ENCODE peak calls at places on chromosomes 13 and 19, in five cellular contexts. One of them, this sample, is unnamed. For H3K36me3 and H3K4me1, the result is how much of the 10 kb centered on the place peaks cover.

GRCh38 chr13:45219938-45220375 is 19.1 kb upstream of the KCTD4 start:
- DNase-seq in stomach: no peak
- DNase-seq in suprapubic skin: no peak
- DNase-seq in transverse colon: no peak
- DNase-seq in esophagus squamous epithelium: no peak
- DNase-seq in this sample: no peak

GRCh38 chr13:74464656-74465055 is 330.5 kb upstream of the KLF12 start:
- DNase-seq in stomach: no peak
- DNase-seq in suprapubic skin: no peak
- DNase-seq in transverse colon: no peak
- DNase-seq in esophagus squamous epithelium: no peak
- DNase-seq in this sample: peak

GRCh38 chr13:80361883-80362327 is 21.0 kb upstream of the SPRY2 start:
- DNase-seq in stomach: no peak
- DNase-seq in suprapubic skin: no peak
- DNase-seq in transverse colon: no peak
- DNase-seq in esophagus squamous epithelium: no peak
- DNase-seq in this sample: no peak

GRCh38 chr19:15318241-15318691 is 14.1 kb downstream of the BRD4 start:
- DNase-seq in stomach: no peak
- DNase-seq in suprapubic skin: no peak
- DNase-seq in transverse colon: no peak
- DNase-seq in esophagus squamous epithelium: no peak
- DNase-seq in this sample: no peak

GRCh38 chr13:98443800-98444325 is 133.0 kb downstream of the STK24 start:
- DNase-seq in stomach: no peak
- DNase-seq in suprapubic skin: no peak
- DNase-seq in transverse colon: no peak
- DNase-seq in esophagus squamous epithelium: no peak
- DNase-seq in this sample: no peak

GRCh38 chr19:44722131-44723121 is 23.5 kb downstream of the CEACAM16 start:
- DNase-seq in stomach: no peak
- DNase-seq in suprapubic skin: no peak
- DNase-seq in transverse colon: no peak
- DNase-seq in esophagus squamous epithelium: no peak
- DNase-seq in this sample: no peak

GRCh38 chr19:34555447-34555846 is 73.9 kb downstream of the WTIP start:
- DNase-seq in stomach: no peak
- DNase-seq in suprapubic skin: no peak
- DNase-seq in transverse colon: no peak
- DNase-seq in esophagus squamous epithelium: no peak
- DNase-seq in this sample: no peak

GRCh38 chr19:38975861-38976271 is 324 bp upstream of the FBXO17 start:
- DNase-seq in stomach: no peak
- DNase-seq in suprapubic skin: no peak
- DNase-seq in transverse colon: no peak
- DNase-seq in esophagus squamous epithelium: no peak
- DNase-seq in this sample: peak

GRCh38 chr19:30001794-30002193 is 59.8 kb downstream of the URI1 start:
- DNase-seq in stomach: no peak
- DNase-seq in suprapubic skin: no peak
- DNase-seq in transverse colon: no peak
- DNase-seq in esophagus squamous epithelium: no peak
- DNase-seq in this sample: no peak

GRCh38 chr19:6753178-6754031 is 13.8 kb downstream of the SH2D3A start:
- DNase-seq in stomach: peak
- DNase-seq in suprapubic skin: peak
- DNase-seq in transverse colon: peak
- DNase-seq in esophagus squamous epithelium: peak
- DNase-seq in this sample: peak

GRCh38 chr19:45908956-45909355 is 5.6 kb downstream of the NANOS2 start:
- DNase-seq in stomach: no peak
- DNase-seq in suprapubic skin: no peak
- DNase-seq in transverse colon: no peak
- DNase-seq in esophagus squamous epithelium: no peak
- DNase-seq in this sample: no peak

GRCh38 chr13:114173261-114173660 is 5.8 kb upstream of the CFAP97D2 start:
- DNase-seq in stomach: no peak
- DNase-seq in suprapubic skin: no peak
- DNase-seq in transverse colon: no peak
- DNase-seq in esophagus squamous epithelium: no peak
- DNase-seq in this sample: no peak

GRCh38 chr19:4732680-4733114 is 9.1 kb upstream of the DPP9 start:
- DNase-seq in stomach: peak
- DNase-seq in suprapubic skin: no peak
- DNase-seq in transverse colon: peak
- DNase-seq in esophagus squamous epithelium: no peak
- DNase-seq in this sample: peak

DNA sequence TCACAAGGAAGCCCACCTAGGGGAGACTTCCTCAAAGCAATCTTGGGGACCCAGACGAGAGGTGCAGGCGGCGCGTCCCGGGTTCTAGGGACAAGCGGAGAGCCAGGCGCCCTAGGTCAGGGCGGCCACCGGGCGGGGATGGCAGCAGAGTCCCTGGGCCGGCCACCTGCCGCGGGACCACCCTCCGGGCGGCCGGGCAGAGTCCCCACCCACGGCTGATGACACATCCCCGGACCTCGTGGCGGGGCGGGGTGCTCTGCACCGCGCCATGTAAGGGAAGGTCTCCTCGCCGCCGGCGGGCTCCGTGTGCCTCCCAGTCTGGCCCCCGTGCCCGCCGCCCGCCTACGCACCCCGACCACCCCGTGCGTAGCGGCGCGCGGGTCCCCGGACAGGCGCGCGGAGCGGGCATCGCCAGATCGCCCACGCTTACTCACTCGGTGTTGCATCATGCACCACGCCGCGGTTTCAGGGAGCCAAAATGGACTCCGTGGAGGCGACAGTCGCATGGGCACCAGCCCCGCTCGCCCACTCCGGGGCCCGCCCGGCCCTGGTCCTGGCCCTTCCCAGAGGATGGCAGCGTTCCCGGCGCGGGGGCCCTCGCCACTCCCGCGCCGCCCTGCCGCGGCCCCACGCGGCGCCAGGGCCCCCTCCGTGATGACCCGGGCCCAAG is 643 bp downstream of the SLC7A1 start:
- DNase-seq in stomach: peak
- DNase-seq in suprapubic skin: peak
- DNase-seq in transverse colon: peak
- DNase-seq in esophagus squamous epithelium: no peak
- DNase-seq in this sample: peak
- TF ChIP-seq POLR2A in stomach: no peak
- TF ChIP-seq POLR2A in suprapubic skin: no peak
- TF ChIP-seq POLR2A in transverse colon: no peak
- TF ChIP-seq POLR2A in esophagus squamous epithelium: no peak
- TF ChIP-seq POLR2A in this sample: no peak

GRCh38 chr13:31151837-31152236 is 9.9 kb downstream of the HSPH1 start:
- DNase-seq in stomach: no peak
- DNase-seq in suprapubic skin: no peak
- DNase-seq in transverse colon: no peak
- DNase-seq in esophagus squamous epithelium: no peak
- DNase-seq in this sample: no peak
- H3K36me3 ChIP-seq in stomach: half or more
- H3K36me3 ChIP-seq in suprapubic skin: half or more
- H3K36me3 ChIP-seq in transverse colon: under half
- H3K36me3 ChIP-seq in esophagus squamous epithelium: under half
- H3K36me3 ChIP-seq in this sample: under half

GRCh38 chr13:20713751-20714150 is 10.3 kb downstream of the IL17D start:
- DNase-seq in stomach: no peak
- DNase-seq in suprapubic skin: no peak
- DNase-seq in transverse colon: no peak
- DNase-seq in esophagus squamous epithelium: no peak
- DNase-seq in this sample: no peak
- H3K4me1 ChIP-seq in stomach: under half
- H3K4me1 ChIP-seq in suprapubic skin: under half
- H3K4me1 ChIP-seq in transverse colon: under half
- H3K4me1 ChIP-seq in esophagus squamous epithelium: under half
- H3K4me1 ChIP-seq in this sample: under half

DNA sequence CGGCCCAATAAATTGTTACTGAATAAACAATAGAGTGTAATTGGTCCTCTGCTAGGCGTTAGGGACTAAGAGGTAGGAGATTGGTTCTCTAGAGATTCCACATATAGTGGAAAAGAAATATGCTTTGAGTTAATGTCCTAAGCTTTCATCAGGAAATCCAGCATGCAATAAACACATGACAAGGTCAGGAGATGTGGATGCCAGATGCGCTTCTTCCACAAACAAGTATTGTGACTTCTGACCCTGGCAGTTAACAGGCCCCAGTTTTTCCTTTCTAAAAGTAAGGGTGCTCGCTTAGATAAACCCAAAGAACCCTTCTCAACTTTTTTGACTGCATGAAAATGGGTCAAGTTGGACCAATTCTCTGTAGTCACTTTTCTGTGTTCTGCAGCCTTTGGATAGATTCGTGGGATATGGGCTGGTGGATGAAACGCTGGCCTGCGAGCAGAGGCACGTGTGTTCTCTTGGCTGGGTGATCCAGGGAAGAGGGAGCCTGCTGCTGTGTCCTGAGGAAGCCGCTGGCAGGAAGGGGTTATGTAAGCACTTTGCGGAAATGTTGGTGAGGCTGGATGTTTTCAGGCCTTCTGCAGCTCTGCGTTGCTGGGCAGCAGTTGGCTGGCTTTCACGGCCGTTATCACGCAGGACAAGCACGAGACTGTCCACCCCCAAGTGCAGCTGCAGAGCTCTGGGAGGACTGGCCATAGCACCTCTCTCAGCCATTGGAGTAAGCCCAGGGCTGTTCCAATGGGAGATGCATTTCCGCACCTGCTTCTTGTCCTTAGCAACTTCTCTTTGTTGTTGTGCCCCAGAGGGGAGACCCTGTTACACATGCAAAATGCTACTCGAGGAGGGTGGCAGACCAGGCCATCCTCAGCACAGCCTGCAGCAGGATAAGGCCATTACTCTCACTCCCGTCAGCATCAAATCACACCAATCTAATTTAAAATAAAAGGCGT is 146.8 kb upstream of the SOX21 start:
- DNase-seq in stomach: peak
- DNase-seq in suprapubic skin: peak
- DNase-seq in transverse colon: peak
- DNase-seq in esophagus squamous epithelium: no peak
- DNase-seq in this sample: peak
- TF ChIP-seq POLR2A in stomach: no peak
- TF ChIP-seq POLR2A in suprapubic skin: no peak
- TF ChIP-seq POLR2A in transverse colon: no peak
- TF ChIP-seq POLR2A in esophagus squamous epithelium: no peak
- TF ChIP-seq POLR2A in this sample: no peak

DNA sequence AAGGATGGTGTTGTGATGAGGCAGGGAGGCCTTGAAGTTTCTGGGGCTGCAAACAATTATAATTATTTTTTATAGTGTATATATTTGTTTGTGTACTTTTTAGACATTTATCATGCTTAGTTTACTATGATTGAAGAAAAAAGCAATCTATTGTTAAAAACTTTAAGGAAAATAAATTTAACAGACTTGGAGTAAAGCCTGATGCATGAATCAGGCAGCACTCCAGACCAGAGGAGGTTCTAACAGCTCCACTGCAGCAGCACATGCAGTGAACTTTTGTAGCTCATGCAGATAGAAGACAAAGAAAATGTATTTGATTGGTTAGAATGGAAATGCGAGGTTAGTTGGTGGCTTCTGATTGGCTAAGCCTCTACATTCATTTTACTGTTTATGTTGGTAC is 36.8 kb upstream of the PABPC3 start:
- DNase-seq in stomach: no peak
- DNase-seq in suprapubic skin: no peak
- DNase-seq in transverse colon: no peak
- DNase-seq in esophagus squamous epithelium: no peak
- DNase-seq in this sample: no peak
- H3K36me3 ChIP-seq in stomach: under half
- H3K36me3 ChIP-seq in suprapubic skin: under half
- H3K36me3 ChIP-seq in transverse colon: under half
- H3K36me3 ChIP-seq in esophagus squamous epithelium: under half
- H3K36me3 ChIP-seq in this sample: under half

DNA sequence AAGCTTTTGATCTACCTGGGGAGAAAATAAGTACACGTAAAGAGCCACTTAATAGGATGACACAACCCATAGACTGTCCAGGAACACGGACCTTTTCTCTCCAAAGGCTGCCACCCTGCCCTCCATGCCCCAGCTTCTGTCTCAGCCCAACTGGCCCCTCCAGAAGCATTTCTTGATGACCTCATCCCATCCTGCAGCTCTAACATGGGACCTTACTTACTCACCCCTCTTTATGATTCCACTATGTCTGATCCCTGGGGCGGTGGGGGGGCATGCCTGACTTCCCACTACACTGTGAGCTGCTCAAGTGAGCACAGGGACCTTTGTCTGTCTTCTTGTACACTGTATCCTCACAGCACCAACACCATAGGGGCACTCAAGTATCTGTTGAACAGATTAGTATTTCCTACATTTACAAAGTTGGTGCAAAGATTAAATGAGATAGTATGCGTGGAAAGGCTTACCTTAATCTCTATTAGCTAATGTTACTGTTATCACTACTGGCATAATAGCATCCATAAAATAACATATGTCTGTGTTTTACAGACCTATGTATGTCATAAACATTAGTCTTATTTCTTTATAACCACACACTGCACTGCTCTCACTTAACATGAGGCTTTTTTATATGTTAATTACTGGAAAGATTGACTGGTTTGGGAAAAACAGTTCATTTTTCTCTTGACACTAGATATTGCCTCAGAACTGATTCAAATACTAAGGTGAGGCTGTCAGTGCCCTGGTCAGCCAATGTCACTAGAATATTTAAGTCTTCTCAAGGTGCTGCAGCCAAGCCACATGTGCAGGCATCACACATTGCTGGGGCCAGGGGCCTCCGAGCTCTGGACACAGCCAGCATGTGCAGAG is 100.9 kb downstream of the FOXO1 start:
- DNase-seq in stomach: no peak
- DNase-seq in suprapubic skin: no peak
- DNase-seq in transverse colon: no peak
- DNase-seq in esophagus squamous epithelium: no peak
- DNase-seq in this sample: no peak
- H3K4me1 ChIP-seq in stomach: under half
- H3K4me1 ChIP-seq in suprapubic skin: half or more
- H3K4me1 ChIP-seq in transverse colon: under half
- H3K4me1 ChIP-seq in esophagus squamous epithelium: under half
- H3K4me1 ChIP-seq in this sample: under half

DNA sequence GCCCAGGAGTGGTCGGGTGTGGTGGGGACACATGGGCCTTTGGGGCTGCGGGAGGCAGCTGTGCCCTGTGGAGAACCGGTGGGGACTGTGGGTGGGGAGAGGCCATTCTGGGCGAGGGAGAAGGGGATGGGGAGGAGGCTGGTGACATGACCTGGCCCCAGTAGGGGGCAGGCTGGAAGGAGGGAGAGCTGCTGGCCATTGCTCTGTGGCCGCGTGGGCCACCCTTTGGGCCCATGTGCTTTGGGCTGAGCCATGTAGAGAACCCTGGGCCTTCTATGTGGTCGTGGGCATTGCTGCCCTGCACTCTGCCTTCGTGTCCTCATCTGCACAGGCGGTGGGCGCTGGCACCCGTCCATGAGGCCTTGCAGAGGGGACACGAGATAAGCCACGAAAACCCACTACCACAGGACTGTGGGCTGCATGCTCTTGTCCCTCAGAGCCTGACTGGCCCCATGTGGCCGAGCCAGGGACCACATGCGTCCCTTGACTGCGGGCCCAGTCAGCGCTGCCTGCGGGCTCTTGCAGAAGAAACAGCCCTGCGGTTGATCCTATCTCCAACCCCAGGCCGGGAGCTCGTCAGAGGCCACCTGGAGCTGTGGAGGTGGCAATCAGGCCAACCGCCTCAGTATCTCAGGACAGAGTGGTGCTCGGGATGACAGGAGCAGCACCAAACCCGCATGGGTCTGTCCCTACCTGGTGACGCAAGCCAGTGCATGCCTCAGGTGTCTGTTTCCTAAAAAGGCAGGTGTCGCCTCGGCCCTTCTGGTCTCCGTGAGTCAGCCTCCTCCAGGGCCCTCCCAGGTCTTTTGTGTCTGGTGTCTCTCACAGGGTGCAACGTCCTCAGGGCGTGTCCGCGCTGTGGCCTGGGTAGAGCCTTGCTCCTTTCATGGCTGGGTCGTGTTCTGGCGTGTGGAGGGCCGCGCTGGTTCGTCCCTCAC is 14.3 kb downstream of the FZR1 start:
- DNase-seq in stomach: no peak
- DNase-seq in suprapubic skin: no peak
- DNase-seq in transverse colon: no peak
- DNase-seq in esophagus squamous epithelium: no peak
- DNase-seq in this sample: no peak
- TF ChIP-seq POLR2A in stomach: no peak
- TF ChIP-seq POLR2A in suprapubic skin: no peak
- TF ChIP-seq POLR2A in transverse colon: no peak
- TF ChIP-seq POLR2A in esophagus squamous epithelium: no peak
- TF ChIP-seq POLR2A in this sample: no peak